ENCODE peak calls at places on chromosome 11, in seven cellular contexts. One of them, this sample, is unnamed.

GRCh38 chr11:69985331-69985653 is 92.8 kb upstream of the ANO1 start:
- DNase-seq in epithelial cell of esophagus: no peak
- DNase-seq in AG04450: no peak
- DNase-seq in fibroblast of villous mesenchyme: no peak
- DNase-seq in heart right ventricle: no peak
- DNase-seq in neural crest cell: no peak
- DNase-seq in CD8-positive, alpha-beta T cell: no peak
- DNase-seq in this sample: no peak

GRCh38 chr11:96082002-96082899 is 158.3 kb upstream of the MTMR2 start:
- DNase-seq in epithelial cell of esophagus: no peak
- DNase-seq in AG04450: no peak
- DNase-seq in fibroblast of villous mesenchyme: peak; percentile 66
- DNase-seq in heart right ventricle: no peak
- DNase-seq in neural crest cell: no peak
- DNase-seq in CD8-positive, alpha-beta T cell: no peak
- DNase-seq in this sample: no peak

GRCh38 chr11:4072668-4073285 is 21.8 kb upstream of the RRM1 start:
- DNase-seq in epithelial cell of esophagus: peak; percentile 82
- DNase-seq in AG04450: peak; percentile 52
- DNase-seq in fibroblast of villous mesenchyme: peak; percentile 84
- DNase-seq in heart right ventricle: no peak
- DNase-seq in neural crest cell: peak; percentile 43
- DNase-seq in CD8-positive, alpha-beta T cell: peak; percentile 46
- DNase-seq in this sample: no peak

GRCh38 chr11:45354976-45355705 is 69.0 kb upstream of the SYT13 start:
- DNase-seq in epithelial cell of esophagus: peak; percentile 10
- DNase-seq in AG04450: no peak
- DNase-seq in fibroblast of villous mesenchyme: peak; percentile 45
- DNase-seq in heart right ventricle: peak; percentile 90
- DNase-seq in neural crest cell: peak; percentile 81
- DNase-seq in CD8-positive, alpha-beta T cell: peak; percentile 89
- DNase-seq in this sample: peak; percentile 83

GRCh38 chr11:126383301-126384052 is 28.0 kb downstream of the ST3GAL4 start:
- DNase-seq in epithelial cell of esophagus: no peak
- DNase-seq in AG04450: no peak
- DNase-seq in fibroblast of villous mesenchyme: no peak
- DNase-seq in heart right ventricle: no peak
- DNase-seq in neural crest cell: no peak
- DNase-seq in CD8-positive, alpha-beta T cell: no peak
- DNase-seq in this sample: no peak

GRCh38 chr11:121567988-121568387 is 115.2 kb upstream of the SORL1-AS1 start:
- DNase-seq in epithelial cell of esophagus: no peak
- DNase-seq in AG04450: no peak
- DNase-seq in fibroblast of villous mesenchyme: no peak
- DNase-seq in heart right ventricle: no peak
- DNase-seq in neural crest cell: no peak
- DNase-seq in CD8-positive, alpha-beta T cell: no peak
- DNase-seq in this sample: no peak

GRCh38 chr11:111449696-111450479 is 62.3 kb downstream of the BTG4 start:
- DNase-seq in epithelial cell of esophagus: no peak
- DNase-seq in AG04450: no peak
- DNase-seq in fibroblast of villous mesenchyme: no peak
- DNase-seq in heart right ventricle: no peak
- DNase-seq in neural crest cell: no peak
- DNase-seq in CD8-positive, alpha-beta T cell: no peak
- DNase-seq in this sample: no peak

GRCh38 chr11:86940122-86940777 is 14.9 kb downstream of the FZD4 start:
- DNase-seq in epithelial cell of esophagus: no peak
- DNase-seq in AG04450: no peak
- DNase-seq in fibroblast of villous mesenchyme: peak; percentile 66
- DNase-seq in heart right ventricle: peak; percentile 39
- DNase-seq in neural crest cell: no peak
- DNase-seq in CD8-positive, alpha-beta T cell: no peak
- DNase-seq in this sample: no peak

GRCh38 chr11:15692739-15693138 is 578.0 kb downstream of the INSC start:
- DNase-seq in epithelial cell of esophagus: no peak
- DNase-seq in AG04450: no peak
- DNase-seq in fibroblast of villous mesenchyme: peak; percentile 53
- DNase-seq in heart right ventricle: no peak
- DNase-seq in neural crest cell: no peak
- DNase-seq in CD8-positive, alpha-beta T cell: no peak
- DNase-seq in this sample: no peak

GRCh38 chr11:112363527-112363926 is 102.9 kb upstream of the PLET1 start:
- DNase-seq in epithelial cell of esophagus: no peak
- DNase-seq in AG04450: no peak
- DNase-seq in fibroblast of villous mesenchyme: peak; percentile 64
- DNase-seq in heart right ventricle: no peak
- DNase-seq in neural crest cell: no peak
- DNase-seq in CD8-positive, alpha-beta T cell: no peak
- DNase-seq in this sample: no peak

GRCh38 chr11:10261821-10262220 is 32.2 kb downstream of the SBF2 start:
- DNase-seq in epithelial cell of esophagus: peak; percentile 5
- DNase-seq in AG04450: no peak
- DNase-seq in fibroblast of villous mesenchyme: no peak
- DNase-seq in heart right ventricle: no peak
- DNase-seq in neural crest cell: no peak
- DNase-seq in CD8-positive, alpha-beta T cell: no peak
- DNase-seq in this sample: no peak

GRCh38 chr11:66715346-66716085 is 13.5 kb downstream of the SPTBN2 start:
- DNase-seq in epithelial cell of esophagus: no peak
- DNase-seq in AG04450: no peak
- DNase-seq in fibroblast of villous mesenchyme: no peak
- DNase-seq in heart right ventricle: no peak
- DNase-seq in neural crest cell: no peak
- DNase-seq in CD8-positive, alpha-beta T cell: no peak
- DNase-seq in this sample: no peak

GRCh38 chr11:8910662-8911039 is 338 bp upstream of the AKIP1 start:
- DNase-seq in epithelial cell of esophagus: no peak
- DNase-seq in AG04450: no peak
- DNase-seq in fibroblast of villous mesenchyme: no peak
- DNase-seq in heart right ventricle: no peak
- DNase-seq in neural crest cell: no peak
- DNase-seq in CD8-positive, alpha-beta T cell: no peak
- DNase-seq in this sample: no peak

GRCh38 chr11:43943931-43944751 is 1.7 kb downstream of the C11orf96 start:
- DNase-seq in epithelial cell of esophagus: peak; percentile 27
- DNase-seq in AG04450: no peak
- DNase-seq in fibroblast of villous mesenchyme: peak; percentile 36
- DNase-seq in heart right ventricle: peak; percentile 44
- DNase-seq in neural crest cell: no peak
- DNase-seq in CD8-positive, alpha-beta T cell: no peak
- DNase-seq in this sample: no peak

GRCh38 chr11:13760115-13760514 is 91.6 kb downstream of the FAR1 start:
- DNase-seq in epithelial cell of esophagus: peak; percentile 44
- DNase-seq in AG04450: no peak
- DNase-seq in fibroblast of villous mesenchyme: no peak
- DNase-seq in heart right ventricle: no peak
- DNase-seq in neural crest cell: no peak
- DNase-seq in CD8-positive, alpha-beta T cell: no peak
- DNase-seq in this sample: no peak

GRCh38 chr11:3370268-3370870 is 8.6 kb downstream of the ZNF195 start:
- DNase-seq in epithelial cell of esophagus: peak; percentile 58
- DNase-seq in AG04450: no peak
- DNase-seq in fibroblast of villous mesenchyme: no peak
- DNase-seq in heart right ventricle: no peak
- DNase-seq in neural crest cell: no peak
- DNase-seq in CD8-positive, alpha-beta T cell: no peak
- DNase-seq in this sample: no peak

GRCh38 chr11:69156673-69157155 is 979 bp downstream of the SMIM38 start:
- DNase-seq in epithelial cell of esophagus: peak; percentile 31
- DNase-seq in AG04450: no peak
- DNase-seq in fibroblast of villous mesenchyme: peak; percentile 66
- DNase-seq in heart right ventricle: no peak
- DNase-seq in neural crest cell: peak; percentile 34
- DNase-seq in CD8-positive, alpha-beta T cell: no peak
- DNase-seq in this sample: no peak

GRCh38 chr11:45715398-45715797 is 50.0 kb upstream of the CHST1 start:
- DNase-seq in epithelial cell of esophagus: no peak
- DNase-seq in AG04450: no peak
- DNase-seq in fibroblast of villous mesenchyme: no peak
- DNase-seq in heart right ventricle: no peak
- DNase-seq in neural crest cell: no peak
- DNase-seq in CD8-positive, alpha-beta T cell: no peak
- DNase-seq in this sample: no peak

GRCh38 chr11:1671658-1672057 is 25.3 kb upstream of the KRTAP5-6 start:
- DNase-seq in epithelial cell of esophagus: no peak
- DNase-seq in AG04450: no peak
- DNase-seq in fibroblast of villous mesenchyme: no peak
- DNase-seq in heart right ventricle: no peak
- DNase-seq in neural crest cell: no peak
- DNase-seq in CD8-positive, alpha-beta T cell: no peak
- DNase-seq in this sample: no peak

GRCh38 chr11:134516529-134516928 is 104.5 kb upstream of the B3GAT1 start:
- DNase-seq in epithelial cell of esophagus: no peak
- DNase-seq in AG04450: no peak
- DNase-seq in fibroblast of villous mesenchyme: no peak
- DNase-seq in heart right ventricle: no peak
- DNase-seq in neural crest cell: no peak
- DNase-seq in CD8-positive, alpha-beta T cell: no peak
- DNase-seq in this sample: peak; percentile 3

DNA sequence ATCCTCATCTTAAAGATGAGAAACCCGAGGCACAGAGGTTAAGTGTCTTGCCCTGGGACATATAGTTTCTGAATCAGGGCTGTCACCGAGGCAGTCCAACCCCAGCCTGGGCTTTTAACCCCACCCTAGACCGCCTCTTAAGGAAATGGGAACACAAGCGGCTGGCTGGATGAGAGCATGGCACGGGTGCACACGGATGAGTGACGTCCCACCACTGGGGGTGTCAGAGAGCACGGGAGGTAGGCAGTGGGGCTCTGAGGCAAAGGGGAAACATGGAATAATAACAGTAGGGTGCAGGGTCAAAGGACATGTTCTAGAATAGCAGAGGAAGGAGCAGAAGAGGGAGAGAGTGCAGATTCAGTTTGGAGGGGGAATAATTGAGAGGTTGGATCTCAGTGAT is 22.3 kb downstream of the PPFIBP2 start:
- DNase-seq in epithelial cell of esophagus: no peak
- DNase-seq in AG04450: no peak
- DNase-seq in fibroblast of villous mesenchyme: no peak
- DNase-seq in heart right ventricle: no peak
- DNase-seq in neural crest cell: no peak
- DNase-seq in CD8-positive, alpha-beta T cell: no peak
- DNase-seq in this sample: no peak
- TF ChIP-seq CTCF in epithelial cell of esophagus: no peak
- TF ChIP-seq CTCF in AG04450: no peak
- TF ChIP-seq CTCF in fibroblast of villous mesenchyme: peak; percentile 4
- TF ChIP-seq CTCF in heart right ventricle: no peak
- TF ChIP-seq CTCF in neural crest cell: peak; percentile 35
- TF ChIP-seq CTCF in CD8-positive, alpha-beta T cell: peak; percentile 13
- TF ChIP-seq CTCF in this sample: peak; percentile 17

GRCh38 chr11:114441921-114442320 is 2.7 kb downstream of the REXO2 start:
- DNase-seq in epithelial cell of esophagus: no peak
- DNase-seq in AG04450: no peak
- DNase-seq in fibroblast of villous mesenchyme: no peak
- DNase-seq in heart right ventricle: no peak
- DNase-seq in neural crest cell: no peak
- DNase-seq in CD8-positive, alpha-beta T cell: no peak
- DNase-seq in this sample: no peak

GRCh38 chr11:114440121-114440860 is 1.0 kb downstream of the REXO2 start:
- DNase-seq in epithelial cell of esophagus: no peak
- DNase-seq in AG04450: no peak
- DNase-seq in fibroblast of villous mesenchyme: peak; percentile 77
- DNase-seq in heart right ventricle: no peak
- DNase-seq in neural crest cell: no peak
- DNase-seq in CD8-positive, alpha-beta T cell: no peak
- DNase-seq in this sample: no peak

GRCh38 chr11:114440971-114441810 is 1.9 kb downstream of the REXO2 start:
- DNase-seq in epithelial cell of esophagus: no peak
- DNase-seq in AG04450: no peak
- DNase-seq in fibroblast of villous mesenchyme: peak; percentile 54
- DNase-seq in heart right ventricle: no peak
- DNase-seq in neural crest cell: no peak
- DNase-seq in CD8-positive, alpha-beta T cell: no peak
- DNase-seq in this sample: no peak

GRCh38 chr11:114438303-114438702 is 964 bp upstream of the REXO2 start:
- DNase-seq in epithelial cell of esophagus: peak; percentile 80
- DNase-seq in AG04450: no peak
- DNase-seq in fibroblast of villous mesenchyme: no peak
- DNase-seq in heart right ventricle: no peak
- DNase-seq in neural crest cell: no peak
- DNase-seq in CD8-positive, alpha-beta T cell: no peak
- DNase-seq in this sample: no peak

DNA sequence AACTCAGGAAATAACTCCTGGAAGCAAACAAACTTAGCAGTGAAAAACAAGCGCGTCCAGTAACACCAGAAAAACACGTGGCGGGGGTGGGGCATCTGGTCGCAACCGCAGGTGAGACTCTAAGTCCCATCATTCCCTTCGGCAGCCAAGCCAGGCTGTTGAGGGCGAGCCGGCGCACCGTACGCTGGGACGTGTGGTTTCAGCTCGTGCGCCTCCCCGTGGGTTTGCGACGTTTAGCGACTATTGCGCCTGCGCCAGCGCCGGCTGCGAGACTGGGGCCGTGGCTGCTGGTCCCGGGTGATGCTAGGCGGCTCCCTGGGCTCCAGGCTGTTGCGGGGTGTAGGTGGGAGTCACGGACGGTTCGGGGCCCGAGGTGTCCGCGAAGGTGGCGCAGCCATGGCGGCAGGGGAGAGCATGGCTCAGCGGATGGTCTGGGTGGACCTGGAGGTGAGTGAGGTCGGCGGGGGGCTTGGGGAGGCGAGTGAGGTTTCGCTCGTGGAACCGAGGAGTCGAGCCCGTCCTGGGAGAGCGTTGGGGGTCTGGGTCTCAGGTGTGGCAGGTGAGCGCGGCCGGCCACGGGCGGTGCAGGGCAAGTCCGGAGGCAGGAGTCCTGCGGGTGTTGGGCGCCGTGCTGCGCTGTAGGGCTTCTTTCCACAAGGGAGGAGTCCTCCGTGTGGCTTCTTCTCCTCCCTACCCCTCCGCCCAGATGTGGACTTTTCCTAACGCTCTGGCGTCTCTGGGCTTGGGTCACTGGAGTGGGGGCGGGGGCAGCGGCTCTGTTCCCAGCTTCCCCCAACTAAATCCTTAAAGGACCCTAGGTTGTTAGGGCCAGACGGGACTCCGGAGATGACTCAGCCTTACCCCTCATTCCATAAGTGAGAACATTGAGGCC is at the start of gene REXO2:
- DNase-seq in epithelial cell of esophagus: peak; percentile 99
- DNase-seq in AG04450: peak; percentile 80
- DNase-seq in fibroblast of villous mesenchyme: peak; percentile 96
- DNase-seq in heart right ventricle: peak; percentile 96
- DNase-seq in neural crest cell: peak; percentile 83
- DNase-seq in CD8-positive, alpha-beta T cell: peak; percentile 94
- DNase-seq in this sample: peak; percentile 87
- TF ChIP-seq CTCF in epithelial cell of esophagus: peak; percentile 42
- TF ChIP-seq CTCF in AG04450: peak; percentile 46
- TF ChIP-seq CTCF in fibroblast of villous mesenchyme: peak; percentile 31
- TF ChIP-seq CTCF in heart right ventricle: peak; percentile 40
- TF ChIP-seq CTCF in neural crest cell: peak; percentile 55
- TF ChIP-seq CTCF in CD8-positive, alpha-beta T cell: no peak
- TF ChIP-seq CTCF in this sample: no peak

GRCh38 chr11:122756417-122756816 is 81.9 kb upstream of the CRTAM start:
- DNase-seq in epithelial cell of esophagus: no peak
- DNase-seq in AG04450: no peak
- DNase-seq in fibroblast of villous mesenchyme: no peak
- DNase-seq in heart right ventricle: no peak
- DNase-seq in neural crest cell: no peak
- DNase-seq in CD8-positive, alpha-beta T cell: peak; percentile 64
- DNase-seq in this sample: peak; percentile 65
- TF ChIP-seq CTCF in epithelial cell of esophagus: no peak
- TF ChIP-seq CTCF in AG04450: no peak
- TF ChIP-seq CTCF in fibroblast of villous mesenchyme: peak; percentile 16
- TF ChIP-seq CTCF in heart right ventricle: peak; percentile 20
- TF ChIP-seq CTCF in neural crest cell: no peak
- TF ChIP-seq CTCF in CD8-positive, alpha-beta T cell: peak; percentile 63
- TF ChIP-seq CTCF in this sample: peak; percentile 64

GRCh38 chr11:12160680-12161079 is 50.3 kb downstream of the MICAL2 start:
- DNase-seq in epithelial cell of esophagus: no peak
- DNase-seq in AG04450: no peak
- DNase-seq in fibroblast of villous mesenchyme: peak; percentile 66
- DNase-seq in heart right ventricle: no peak
- DNase-seq in neural crest cell: no peak
- DNase-seq in CD8-positive, alpha-beta T cell: no peak
- DNase-seq in this sample: no peak
- TF ChIP-seq CTCF in epithelial cell of esophagus: no peak
- TF ChIP-seq CTCF in AG04450: no peak
- TF ChIP-seq CTCF in fibroblast of villous mesenchyme: no peak
- TF ChIP-seq CTCF in heart right ventricle: no peak
- TF ChIP-seq CTCF in neural crest cell: no peak
- TF ChIP-seq CTCF in CD8-positive, alpha-beta T cell: no peak
- TF ChIP-seq CTCF in this sample: no peak

This sample was measured in natural killer cell.